ENCODE peak calls at places on chromosomes 13 and 19, in eight cellular contexts. P is CD4-positive, alpha-beta T cell; C is H9; N is thoracic aorta; V is brain microvascular endothelial cell; S is astrocyte of the spinal cord; J is RWPE1; U is fibroblast of pulmonary artery. H is an unnamed sample.

GRCh38 chr13:39982745-39983144 is 327.3 kb downstream of the COG6 start:
- DNase-seq in P (no peak), C (no peak), N (no peak), V (no peak), S (no peak), J (no peak), U (no peak), H (no peak)

GRCh38 chr19:41537789-41538188 is 38.2 kb upstream of the CEACAM21 start:
- DNase-seq in P (no peak), C (no peak), N (no peak), V (peak), S (peak), J (no peak), U (peak), H (no peak)

GRCh38 chr19:44925114-44925891 is 10.9 kb downstream of the APOC1 start:
- DNase-seq in P (no peak), C (no peak), N (no peak), V (no peak), S (peak), J (no peak), U (peak), H (no peak)

GRCh38 chr19:3985643-3986259 is 488 bp upstream of the EEF2 start:
- DNase-seq in P (no peak), C (no peak), N (no peak), V (no peak), S (no peak), J (no peak), U (no peak), H (no peak)

GRCh38 chr19:55085923-55086715 is 10.4 kb downstream of the EPS8L1 start:
- DNase-seq in P (no peak), C (no peak), N (no peak), V (no peak), S (no peak), J (no peak), U (no peak), H (no peak)

GRCh38 chr19:34712606-34713261 is 21.3 kb upstream of the ZNF181 start:
- DNase-seq in P (peak), C (peak), N (no peak), V (peak), S (peak), J (peak), U (peak), H (no peak)

GRCh38 chr19:51546650-51547396 is 15.4 kb upstream of the SIGLEC6 start:
- DNase-seq in P (no peak), C (no peak), N (no peak), V (peak), S (no peak), J (no peak), U (peak), H (no peak)

GRCh38 chr13:94112227-94112626 is 367.3 kb downstream of the DCT start:
- DNase-seq in P (no peak), C (no peak), N (no peak), V (peak), S (peak), J (peak), U (peak), H (no peak)

GRCh38 chr13:39364797-39365468 is 238.1 kb downstream of the LHFPL6 start:
- DNase-seq in P (no peak), C (no peak), N (no peak), V (no peak), S (peak), J (peak), U (no peak), H (no peak)

DNA sequence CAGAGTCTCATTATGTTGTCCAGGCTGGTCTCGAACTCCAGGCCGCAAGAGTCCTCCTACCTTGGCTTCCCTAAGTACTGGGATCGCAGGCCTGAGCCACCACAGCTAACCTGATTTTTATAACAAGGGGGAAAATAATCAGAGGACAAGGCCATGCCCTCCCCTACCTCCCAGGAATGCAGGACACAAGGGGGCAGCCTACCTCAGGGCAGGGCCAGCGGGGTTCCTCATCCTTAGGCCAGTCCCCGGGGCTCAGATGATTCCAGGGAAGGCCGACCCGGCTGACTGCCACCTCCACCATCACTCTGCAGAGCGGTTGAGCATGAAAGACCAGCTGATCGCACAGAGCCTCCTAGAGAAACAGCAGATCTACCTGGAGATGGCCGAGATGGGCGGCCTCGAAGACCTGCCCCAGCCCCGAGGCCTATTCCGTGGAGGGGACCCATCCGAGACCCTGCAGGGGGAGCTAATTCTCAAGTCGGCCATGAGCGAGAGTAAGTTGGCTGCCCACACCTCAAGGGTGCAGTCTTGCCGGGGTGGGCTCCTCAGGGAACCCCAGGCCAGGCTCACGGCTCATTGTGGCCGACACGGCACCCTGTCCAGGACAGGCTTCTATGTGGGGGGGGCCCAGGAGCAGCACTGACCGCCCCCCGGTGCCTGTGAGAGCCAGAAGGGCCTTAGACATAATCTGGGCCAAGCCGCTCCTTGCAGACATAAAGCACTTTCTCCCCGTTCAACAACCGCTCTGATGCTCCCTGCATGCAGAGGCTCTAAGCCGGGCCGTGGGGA is 26.8 kb downstream of the PEX11G start:
- DNase-seq in P (no peak), C (peak), N (no peak), V (no peak), S (no peak), J (no peak), U (no peak), H (no peak)
- TF ChIP-seq CTCF in P (no peak), C (peak), N (no peak), V (no peak), S (no peak), J (no peak), U (no peak), H (no peak)

GRCh38 chr13:31161583-31162150 is at the start of gene HSPH1:
- DNase-seq in P (peak), C (peak), N (peak), V (peak), S (peak), J (peak), U (peak), H (peak)
- TF ChIP-seq CTCF in P (peak), C (peak), N (peak), V (peak), S (peak), J (peak), U (no peak), H (no peak)

DNA sequence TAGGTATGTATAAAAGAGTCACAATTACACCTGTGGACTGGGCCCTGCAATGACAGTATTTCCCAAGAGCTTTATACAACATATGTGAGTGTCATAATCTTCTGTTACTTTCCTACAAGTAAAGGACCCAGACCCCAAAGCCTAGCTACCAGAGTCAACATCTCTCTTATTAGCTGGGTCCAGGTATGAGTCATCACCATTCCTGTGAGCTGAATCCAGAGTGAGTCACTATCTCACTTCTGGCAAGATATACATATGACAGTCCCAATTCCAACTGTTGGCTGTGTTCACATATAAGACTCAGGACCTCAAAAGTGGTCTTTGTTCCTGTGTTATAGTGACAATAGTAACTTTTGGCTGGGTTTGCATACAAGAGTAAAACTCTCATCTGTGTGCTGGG is 46.7 kb downstream of the ZNF729 start:
- DNase-seq in P (no peak), C (no peak), N (no peak), V (peak), S (no peak), J (no peak), U (no peak), H (no peak)
- TF ChIP-seq CTCF in P (no peak), C (no peak), N (no peak), V (no peak), S (no peak), J (no peak), U (no peak), H (no peak)

DNA sequence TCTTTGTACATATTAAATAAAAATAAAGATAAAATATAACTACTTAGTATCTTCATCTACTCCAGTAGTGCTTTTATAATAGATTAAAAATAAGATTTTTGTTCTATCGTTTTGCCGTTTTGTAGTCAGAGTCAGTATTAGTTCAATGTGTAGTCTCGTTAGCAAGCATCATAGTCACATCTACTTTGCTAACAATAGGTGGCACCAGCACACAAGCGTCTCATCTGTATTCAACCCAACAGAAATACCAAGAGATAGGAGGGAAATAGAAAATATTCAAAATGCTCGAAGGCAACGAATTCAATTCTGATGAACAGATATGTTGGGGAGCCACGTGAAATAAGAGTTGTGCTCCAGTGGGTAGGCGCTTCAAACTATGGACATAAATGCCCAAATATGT is 21.4 kb upstream of the MICU2 start:
- DNase-seq in P (peak), C (no peak), N (no peak), V (peak), S (peak), J (peak), U (peak), H (no peak)
- TF ChIP-seq CTCF in P (peak), C (peak), N (no peak), V (peak), S (peak), J (peak), U (peak), H (no peak)

DNA sequence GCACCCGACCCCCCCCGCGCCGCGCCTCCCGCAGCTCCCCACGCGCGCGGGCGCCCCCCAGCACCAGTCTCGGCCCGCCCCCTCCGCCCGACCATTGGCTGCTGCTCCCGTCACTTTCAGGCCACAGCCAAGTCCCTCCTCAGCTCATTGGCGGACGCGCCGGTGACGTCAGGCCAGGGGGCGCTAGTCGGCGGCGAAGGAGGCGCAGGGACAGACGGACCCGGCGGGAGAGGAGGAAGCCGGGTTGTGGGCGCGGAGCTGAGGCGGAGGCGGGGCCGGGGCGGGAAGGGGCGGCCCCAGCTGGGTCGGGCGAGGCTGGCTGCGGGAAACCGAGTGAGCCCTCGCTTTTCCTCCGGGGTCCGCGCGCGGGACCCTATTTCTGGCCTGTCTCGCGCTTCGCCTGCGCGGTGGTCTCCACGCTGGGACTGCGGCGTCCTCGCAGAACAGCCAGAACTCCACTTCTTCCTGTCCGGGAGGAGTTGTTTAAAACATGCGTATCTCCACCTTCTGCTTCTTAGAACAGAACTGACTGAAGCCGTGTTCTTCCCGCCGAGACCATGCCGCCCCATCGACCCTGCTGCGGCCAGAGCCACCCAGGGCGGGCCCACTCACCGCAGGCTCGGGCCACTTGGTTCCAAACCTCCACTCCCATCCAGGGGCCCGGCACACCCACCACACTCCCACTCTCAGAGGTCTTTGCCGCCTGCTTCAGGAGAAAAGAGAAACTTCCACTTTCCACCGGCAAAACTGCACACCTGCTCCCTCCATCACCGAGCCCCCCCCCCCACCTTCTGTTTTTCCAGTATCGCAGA is 459 bp upstream of the TMTC4 start:
- DNase-seq in P (peak), C (peak), N (peak), V (peak), S (peak), J (peak), U (peak), H (peak)
- TF ChIP-seq CTCF in P (peak), C (peak), N (peak), V (peak), S (peak), J (no peak), U (peak), H (no peak)

GRCh38 chr19:21908066-21908465 is 72.1 kb upstream of the ZNF43 start:
- DNase-seq in P (no peak), C (no peak), N (no peak), V (no peak), S (no peak), J (no peak), U (no peak), H (no peak)

GRCh38 chr19:21910318-21910717 is 74.3 kb upstream of the ZNF43 start:
- DNase-seq in P (no peak), C (no peak), N (no peak), V (no peak), S (no peak), J (no peak), U (no peak), H (no peak)

GRCh38 chr19:21907516-21907915 is 71.5 kb upstream of the ZNF43 start:
- DNase-seq in P (no peak), C (no peak), N (no peak), V (no peak), S (no peak), J (no peak), U (no peak), H (no peak)

GRCh38 chr19:21915411-21915810 is 79.4 kb upstream of the ZNF43 start:
- DNase-seq in P (no peak), C (no peak), N (no peak), V (no peak), S (no peak), J (no peak), U (no peak), H (no peak)

DNA sequence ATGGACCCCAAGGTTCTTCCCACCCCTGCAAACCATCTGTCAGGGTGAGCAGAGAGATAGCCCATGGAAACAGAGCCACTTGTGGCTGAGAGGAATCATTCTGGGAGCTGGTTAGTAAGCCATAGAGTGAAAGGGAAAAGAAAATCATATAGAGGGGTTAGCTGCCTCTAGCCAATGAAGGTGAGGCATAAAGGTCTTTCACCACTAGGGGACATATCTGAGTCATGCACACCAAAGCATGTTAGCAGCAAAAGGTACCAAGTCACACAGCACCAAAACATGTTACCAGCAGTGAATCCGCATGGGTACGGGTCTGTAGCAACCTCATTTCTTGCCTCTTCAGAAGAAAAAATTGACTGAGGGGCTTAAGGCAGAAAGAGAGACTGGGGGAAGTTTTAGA is 76.7 kb upstream of the ZNF43 start:
- DNase-seq in P (no peak), C (no peak), N (no peak), V (no peak), S (no peak), J (no peak), U (no peak), H (no peak)
- TF ChIP-seq CTCF in P (no peak), C (no peak), N (no peak), V (no peak), S (no peak), J (no peak), U (no peak), H (no peak)

H was measured in mesothelial cell of epicardium.